ENCODE peak calls at places on chromosome 11, in six cellular contexts. E, B, F, T, V and U are unnamed samples.

GRCh38 chr11:124170801-124171586 is 12.2 kb upstream of the OR10D3 start:
- DNase-seq in E (no peak), F (no peak), T (no peak), B (no peak), V (no peak), U (no peak)

GRCh38 chr11:64058494-64058893 is 22.8 kb downstream of the FLRT1 start:
- DNase-seq in B (no peak), E (no peak), V (no peak), F (no peak), T (no peak), U (no peak)

GRCh38 chr11:116852261-116853125 is 15.1 kb upstream of the APOA1 start:
- DNase-seq in V (no peak), B (no peak), E (no peak), F (no peak), T (no peak), U (no peak)

GRCh38 chr11:75884321-75884720 is 69.3 kb downstream of the UVRAG start:
- DNase-seq in V (no peak), B (no peak), E (no peak), F (no peak), T (no peak), U (no peak)

GRCh38 chr11:78656984-78657383 is 82.3 kb upstream of the NARS2 start:
- DNase-seq in V (no peak), B (no peak), F (no peak), E (no peak), T (no peak), U (no peak)

GRCh38 chr11:15616130-15617105 is 501.7 kb downstream of the INSC start:
- DNase-seq in F (no peak), T (no peak), V (no peak), B (no peak), E (no peak), U (no peak)

GRCh38 chr11:131889146-131889577 is 518.7 kb downstream of the NTM start:
- DNase-seq in F (no peak), E (no peak), B (no peak), T (no peak), V (no peak), U (no peak)

GRCh38 chr11:66970808-66971442 is 4.2 kb upstream of the C11orf86 start:
- DNase-seq in B (no peak), V (no peak), T (peak), F (no peak), E (no peak), U (no peak)

GRCh38 chr11:36333897-36334296 is 37.8 kb downstream of the PRR5L start:
- DNase-seq in T (no peak), E (no peak), V (no peak), F (no peak), B (no peak), U (no peak)

GRCh38 chr11:129077191-129077590 is 114.9 kb downstream of the ARHGAP32 start:
- DNase-seq in V (no peak), B (no peak), T (no peak), E (no peak), F (no peak), U (no peak)

GRCh38 chr11:125583496-125583895 is 9.2 kb upstream of the STT3A start:
- DNase-seq in B (no peak), V (no peak), F (no peak), E (no peak), T (no peak), U (no peak)

GRCh38 chr11:371051-371450 is 1.8 kb downstream of the B4GALNT4 start:
- DNase-seq in F (no peak), V (no peak), B (no peak), T (no peak), E (no peak), U (no peak)

GRCh38 chr11:96424693-96425092 is 34.9 kb downstream of the JRKL start:
- DNase-seq in T (peak), E (no peak), F (no peak), B (no peak), V (no peak), U (no peak)

GRCh38 chr11:123470862-123471261 is 40.8 kb downstream of the GRAMD1B start:
- DNase-seq in F (no peak), E (no peak), T (no peak), B (no peak), V (no peak), U (no peak)

GRCh38 chr11:33900159-33900855 is 8.4 kb upstream of the LMO2 start:
- DNase-seq in V (no peak), E (no peak), T (no peak), B (no peak), F (no peak), U (no peak)

GRCh38 chr11:114307524-114308203 is 11.5 kb downstream of the NNMT start:
- DNase-seq in E (no peak), T (no peak), F (no peak), V (no peak), B (no peak), U (no peak)

GRCh38 chr11:72668645-72669347 is 5.4 kb downstream of the PDE2A start:
- DNase-seq in B (peak), V (no peak), T (no peak), E (peak), F (no peak), U (no peak)

GRCh38 chr11:484616-485015 is 22.4 kb downstream of the RNH1 start:
- DNase-seq in E (no peak), T (no peak), F (no peak), B (no peak), V (no peak), U (no peak)

GRCh38 chr11:83306385-83307080 is 20.4 kb upstream of the CCDC90B start:
- DNase-seq in B (no peak), F (no peak), T (no peak), V (no peak), E (no peak), U (no peak)

GRCh38 chr11:27735281-27735680 is 35.0 kb upstream of the BDNF start:
- DNase-seq in E (no peak), V (no peak), T (no peak), F (no peak), B (no peak), U (no peak)

GRCh38 chr11:122732342-122733300 is 77.1 kb downstream of the UBASH3B start:
- DNase-seq in V (no peak), E (no peak), T (no peak), F (no peak), B (no peak), U (no peak)

GRCh38 chr11:110858556-110858921 is 146.3 kb upstream of the ARHGAP20 start:
- DNase-seq in B (no peak), E (no peak), V (no peak), F (no peak), T (no peak), U (no peak)